ENCODE peak calls at places on chromosome 3, in eight cellular contexts. W is stimulated activated CD4-positive, alpha-beta T cell treated with anti-CD3 and anti-CD28 coated beads, Interleukin-1b, Interleukin-23, amount 100 ng/mL, for 24 hours; E is NCI-H2081; Y is iPS DF 6.9; R is cardiac fibroblast; I is activated gamma-delta T cell treated with Interleukin-2 at 50 U/mL for 16 hours; T is NAMALWA; Z is foreskin keratinocyte. F is an unnamed sample.

GRCh38 chr3:126034481-126035361 is 49.2 kb downstream of the SLC41A3 start:
- DNase-seq in T (no peak), W (no peak), Y (no peak), I (no peak), R (no peak), E (no peak), Z (peak), F (peak)

GRCh38 chr3:65847947-65848346 is 190.8 kb downstream of the MAGI1 start:
- DNase-seq in Y (no peak), T (no peak), I (no peak), W (no peak), Z (no peak), R (no peak), E (no peak), F (no peak)

GRCh38 chr3:156291269-156292123 is 171.1 kb downstream of the KCNAB1 start:
- DNase-seq in Z (no peak), I (peak), T (peak), R (no peak), Y (no peak), W (no peak), E (no peak), F (peak)

GRCh38 chr3:79056498-79056897 is 711.3 kb downstream of the ROBO1 start:
- DNase-seq in Z (no peak), Y (no peak), T (no peak), R (no peak), E (no peak), I (no peak), W (no peak), F (no peak)

GRCh38 chr3:126476166-126476975 is 680 bp upstream of the ZXDC start:
- DNase-seq in Z (peak), I (no peak), Y (no peak), E (peak), T (peak), W (no peak), R (peak), F (peak)

GRCh38 chr3:45499529-45499928 is 95.0 kb upstream of the LIMD1 start:
- DNase-seq in Y (no peak), R (peak), I (no peak), T (peak), E (no peak), Z (no peak), W (no peak), F (peak)

GRCh38 chr3:79250746-79251145 is 517.1 kb downstream of the ROBO1 start:
- DNase-seq in Z (no peak), T (no peak), W (no peak), E (no peak), I (no peak), R (no peak), Y (no peak), F (no peak)

GRCh38 chr3:129793947-129794318 is 99.6 kb downstream of the TMCC1 start:
- DNase-seq in Z (peak), W (no peak), R (no peak), E (peak), Y (no peak), I (no peak), T (peak), F (no peak)

GRCh38 chr3:184334470-184335158 is 2.8 kb upstream of the FAM131A start:
- DNase-seq in T (peak), Z (peak), E (no peak), I (peak), W (no peak), Y (no peak), R (no peak), F (no peak)

GRCh38 chr3:177932750-177933660 is 603.2 kb upstream of the KCNMB2 start:
- DNase-seq in W (no peak), R (peak), E (no peak), I (no peak), Z (no peak), T (no peak), Y (no peak), F (no peak)

GRCh38 chr3:165954171-165954570 is 116.9 kb upstream of the BCHE start:
- DNase-seq in W (no peak), E (no peak), T (no peak), I (no peak), Z (no peak), R (no peak), Y (no peak), F (no peak)

GRCh38 chr3:118036215-118036614 is 998.4 kb downstream of the IGSF11 start:
- DNase-seq in W (no peak), Y (no peak), I (no peak), R (no peak), T (no peak), Z (no peak), E (no peak), F (no peak)

GRCh38 chr3:65548848-65549625 is 489.7 kb downstream of the MAGI1 start:
- DNase-seq in I (no peak), T (no peak), R (no peak), Y (no peak), W (no peak), Z (no peak), E (no peak), F (no peak)

GRCh38 chr3:23706116-23706515 is 99.6 kb upstream of the UBE2E1 start:
- DNase-seq in T (no peak), I (no peak), Z (no peak), W (no peak), R (no peak), E (no peak), Y (no peak), F (no peak)

GRCh38 chr3:128254066-128254590 is 100.8 kb downstream of the EEFSEC start:
- DNase-seq in Z (no peak), Y (no peak), W (no peak), I (no peak), E (no peak), T (no peak), R (no peak), F (no peak)

GRCh38 chr3:126267169-126267975 is 87.0 kb upstream of the ALDH1L1 start:
- DNase-seq in Z (peak), T (no peak), R (peak), W (no peak), E (no peak), Y (no peak), I (no peak), F (no peak)